ENCODE peak calls at places on chromosomes 2 and 18, in eight cellular contexts. One of them, this sample, is unnamed.

GRCh38 chr2:18546586-18546985 is 13.9 kb downstream of the RDH14 start:
- DNase-seq in effector CD4-positive, alpha-beta T cell: no peak
- DNase-seq in stimulated activated CD4-positive, alpha-beta T cell treated with anti-CD3 and anti-CD28 coated beads, Interleukin-12 subunit alpha, Interleukin-12 subunit beta, amount 100 ng/mL, for 4 hours: no peak
- DNase-seq in MM.1S: peak
- DNase-seq in CD4-positive, alpha-beta T cell: no peak
- DNase-seq in HEK293T: no peak
- DNase-seq in keratinocyte: no peak
- DNase-seq in NCI-H1105 treated with DMSO at 0.1 percent for 48 hours: no peak
- DNase-seq in this sample: no peak

GRCh38 chr2:12244070-12244469 is 472.7 kb upstream of the TRIB2 start:
- DNase-seq in stimulated activated CD4-positive, alpha-beta T cell treated with anti-CD3 and anti-CD28 coated beads, Interleukin-12 subunit alpha, Interleukin-12 subunit beta, amount 100 ng/mL, for 4 hours: no peak
- DNase-seq in NCI-H1105 treated with DMSO at 0.1 percent for 48 hours: no peak
- DNase-seq in HEK293T: no peak
- DNase-seq in MM.1S: no peak
- DNase-seq in effector CD4-positive, alpha-beta T cell: no peak
- DNase-seq in CD4-positive, alpha-beta T cell: no peak
- DNase-seq in keratinocyte: no peak
- DNase-seq in this sample: no peak

GRCh38 chr18:47294801-47295200 is 43.3 kb upstream of the SKOR2 start:
- DNase-seq in HEK293T: no peak
- DNase-seq in CD4-positive, alpha-beta T cell: no peak
- DNase-seq in MM.1S: no peak
- DNase-seq in NCI-H1105 treated with DMSO at 0.1 percent for 48 hours: no peak
- DNase-seq in keratinocyte: no peak
- DNase-seq in stimulated activated CD4-positive, alpha-beta T cell treated with anti-CD3 and anti-CD28 coated beads, Interleukin-12 subunit alpha, Interleukin-12 subunit beta, amount 100 ng/mL, for 4 hours: no peak
- DNase-seq in effector CD4-positive, alpha-beta T cell: no peak
- DNase-seq in this sample: no peak

GRCh38 chr2:65370387-65371093 is 61.9 kb downstream of the SPRED2 start:
- DNase-seq in CD4-positive, alpha-beta T cell: no peak
- DNase-seq in NCI-H1105 treated with DMSO at 0.1 percent for 48 hours: no peak
- DNase-seq in effector CD4-positive, alpha-beta T cell: no peak
- DNase-seq in keratinocyte: no peak
- DNase-seq in HEK293T: no peak
- DNase-seq in stimulated activated CD4-positive, alpha-beta T cell treated with anti-CD3 and anti-CD28 coated beads, Interleukin-12 subunit alpha, Interleukin-12 subunit beta, amount 100 ng/mL, for 4 hours: no peak
- DNase-seq in MM.1S: no peak
- DNase-seq in this sample: no peak

GRCh38 chr2:126720031-126720368 is 64.0 kb downstream of the GYPC start:
- DNase-seq in MM.1S: no peak
- DNase-seq in keratinocyte: no peak
- DNase-seq in effector CD4-positive, alpha-beta T cell: no peak
- DNase-seq in CD4-positive, alpha-beta T cell: no peak
- DNase-seq in stimulated activated CD4-positive, alpha-beta T cell treated with anti-CD3 and anti-CD28 coated beads, Interleukin-12 subunit alpha, Interleukin-12 subunit beta, amount 100 ng/mL, for 4 hours: no peak
- DNase-seq in NCI-H1105 treated with DMSO at 0.1 percent for 48 hours: no peak
- DNase-seq in HEK293T: no peak
- DNase-seq in this sample: no peak

GRCh38 chr2:120365236-120365793 is 19.4 kb downstream of the INHBB start:
- DNase-seq in keratinocyte: no peak
- DNase-seq in MM.1S: no peak
- DNase-seq in HEK293T: no peak
- DNase-seq in NCI-H1105 treated with DMSO at 0.1 percent for 48 hours: no peak
- DNase-seq in CD4-positive, alpha-beta T cell: no peak
- DNase-seq in effector CD4-positive, alpha-beta T cell: no peak
- DNase-seq in stimulated activated CD4-positive, alpha-beta T cell treated with anti-CD3 and anti-CD28 coated beads, Interleukin-12 subunit alpha, Interleukin-12 subunit beta, amount 100 ng/mL, for 4 hours: no peak
- DNase-seq in this sample: no peak

GRCh38 chr2:53865264-53865663 is 5.5 kb upstream of the GPR75 start:
- DNase-seq in CD4-positive, alpha-beta T cell: no peak
- DNase-seq in keratinocyte: peak
- DNase-seq in stimulated activated CD4-positive, alpha-beta T cell treated with anti-CD3 and anti-CD28 coated beads, Interleukin-12 subunit alpha, Interleukin-12 subunit beta, amount 100 ng/mL, for 4 hours: no peak
- DNase-seq in effector CD4-positive, alpha-beta T cell: no peak
- DNase-seq in HEK293T: no peak
- DNase-seq in MM.1S: no peak
- DNase-seq in NCI-H1105 treated with DMSO at 0.1 percent for 48 hours: no peak
- DNase-seq in this sample: no peak

GRCh38 chr18:28114472-28114871 is 62.5 kb downstream of the CDH2 start:
- DNase-seq in effector CD4-positive, alpha-beta T cell: no peak
- DNase-seq in CD4-positive, alpha-beta T cell: no peak
- DNase-seq in stimulated activated CD4-positive, alpha-beta T cell treated with anti-CD3 and anti-CD28 coated beads, Interleukin-12 subunit alpha, Interleukin-12 subunit beta, amount 100 ng/mL, for 4 hours: no peak
- DNase-seq in NCI-H1105 treated with DMSO at 0.1 percent for 48 hours: no peak
- DNase-seq in MM.1S: no peak
- DNase-seq in HEK293T: no peak
- DNase-seq in keratinocyte: peak
- DNase-seq in this sample: no peak

GRCh38 chr2:70029814-70030409 is 57.4 kb upstream of the PCBP1 start:
- DNase-seq in MM.1S: peak
- DNase-seq in NCI-H1105 treated with DMSO at 0.1 percent for 48 hours: no peak
- DNase-seq in keratinocyte: no peak
- DNase-seq in HEK293T: peak
- DNase-seq in CD4-positive, alpha-beta T cell: no peak
- DNase-seq in stimulated activated CD4-positive, alpha-beta T cell treated with anti-CD3 and anti-CD28 coated beads, Interleukin-12 subunit alpha, Interleukin-12 subunit beta, amount 100 ng/mL, for 4 hours: no peak
- DNase-seq in effector CD4-positive, alpha-beta T cell: no peak
- DNase-seq in this sample: no peak

GRCh38 chr2:210531482-210531881 is 24.9 kb upstream of the CPS1 start:
- DNase-seq in stimulated activated CD4-positive, alpha-beta T cell treated with anti-CD3 and anti-CD28 coated beads, Interleukin-12 subunit alpha, Interleukin-12 subunit beta, amount 100 ng/mL, for 4 hours: no peak
- DNase-seq in NCI-H1105 treated with DMSO at 0.1 percent for 48 hours: no peak
- DNase-seq in effector CD4-positive, alpha-beta T cell: no peak
- DNase-seq in HEK293T: no peak
- DNase-seq in MM.1S: no peak
- DNase-seq in CD4-positive, alpha-beta T cell: no peak
- DNase-seq in keratinocyte: no peak
- DNase-seq in this sample: no peak

GRCh38 chr2:237456200-237456731 is 30.8 kb upstream of the MLPH start:
- DNase-seq in keratinocyte: no peak
- DNase-seq in HEK293T: no peak
- DNase-seq in stimulated activated CD4-positive, alpha-beta T cell treated with anti-CD3 and anti-CD28 coated beads, Interleukin-12 subunit alpha, Interleukin-12 subunit beta, amount 100 ng/mL, for 4 hours: no peak
- DNase-seq in NCI-H1105 treated with DMSO at 0.1 percent for 48 hours: no peak
- DNase-seq in CD4-positive, alpha-beta T cell: no peak
- DNase-seq in MM.1S: no peak
- DNase-seq in effector CD4-positive, alpha-beta T cell: no peak
- DNase-seq in this sample: no peak

GRCh38 chr2:12120281-12121150 is 374.1 kb downstream of the LPIN1 start:
- DNase-seq in CD4-positive, alpha-beta T cell: no peak
- DNase-seq in stimulated activated CD4-positive, alpha-beta T cell treated with anti-CD3 and anti-CD28 coated beads, Interleukin-12 subunit alpha, Interleukin-12 subunit beta, amount 100 ng/mL, for 4 hours: no peak
- DNase-seq in MM.1S: no peak
- DNase-seq in keratinocyte: no peak
- DNase-seq in effector CD4-positive, alpha-beta T cell: no peak
- DNase-seq in HEK293T: no peak
- DNase-seq in NCI-H1105 treated with DMSO at 0.1 percent for 48 hours: no peak
- DNase-seq in this sample: no peak

GRCh38 chr2:11203480-11203879 is 48.2 kb downstream of the SLC66A3 start:
- DNase-seq in NCI-H1105 treated with DMSO at 0.1 percent for 48 hours: no peak
- DNase-seq in CD4-positive, alpha-beta T cell: no peak
- DNase-seq in MM.1S: no peak
- DNase-seq in keratinocyte: no peak
- DNase-seq in HEK293T: no peak
- DNase-seq in stimulated activated CD4-positive, alpha-beta T cell treated with anti-CD3 and anti-CD28 coated beads, Interleukin-12 subunit alpha, Interleukin-12 subunit beta, amount 100 ng/mL, for 4 hours: no peak
- DNase-seq in effector CD4-positive, alpha-beta T cell: no peak
- DNase-seq in this sample: no peak

GRCh38 chr2:38581193-38582147 is 21.3 kb downstream of the HNRNPLL start:
- DNase-seq in HEK293T: peak
- DNase-seq in MM.1S: peak
- DNase-seq in effector CD4-positive, alpha-beta T cell: peak
- DNase-seq in keratinocyte: peak
- DNase-seq in stimulated activated CD4-positive, alpha-beta T cell treated with anti-CD3 and anti-CD28 coated beads, Interleukin-12 subunit alpha, Interleukin-12 subunit beta, amount 100 ng/mL, for 4 hours: no peak
- DNase-seq in NCI-H1105 treated with DMSO at 0.1 percent for 48 hours: peak
- DNase-seq in CD4-positive, alpha-beta T cell: no peak
- DNase-seq in this sample: no peak

GRCh38 chr2:23286765-23287155 is 98.2 kb upstream of the KLHL29 start:
- DNase-seq in NCI-H1105 treated with DMSO at 0.1 percent for 48 hours: no peak
- DNase-seq in stimulated activated CD4-positive, alpha-beta T cell treated with anti-CD3 and anti-CD28 coated beads, Interleukin-12 subunit alpha, Interleukin-12 subunit beta, amount 100 ng/mL, for 4 hours: no peak
- DNase-seq in MM.1S: no peak
- DNase-seq in effector CD4-positive, alpha-beta T cell: no peak
- DNase-seq in CD4-positive, alpha-beta T cell: no peak
- DNase-seq in keratinocyte: no peak
- DNase-seq in HEK293T: no peak
- DNase-seq in this sample: no peak

GRCh38 chr2:2464095-2464494 is 133.0 kb upstream of the MYT1L start:
- DNase-seq in CD4-positive, alpha-beta T cell: no peak
- DNase-seq in effector CD4-positive, alpha-beta T cell: no peak
- DNase-seq in HEK293T: peak
- DNase-seq in NCI-H1105 treated with DMSO at 0.1 percent for 48 hours: no peak
- DNase-seq in keratinocyte: no peak
- DNase-seq in stimulated activated CD4-positive, alpha-beta T cell treated with anti-CD3 and anti-CD28 coated beads, Interleukin-12 subunit alpha, Interleukin-12 subunit beta, amount 100 ng/mL, for 4 hours: no peak
- DNase-seq in MM.1S: no peak
- DNase-seq in this sample: no peak

GRCh38 chr2:14451312-14451711 is 181.2 kb upstream of the LRATD1 start:
- DNase-seq in MM.1S: no peak
- DNase-seq in HEK293T: no peak
- DNase-seq in effector CD4-positive, alpha-beta T cell: no peak
- DNase-seq in keratinocyte: no peak
- DNase-seq in NCI-H1105 treated with DMSO at 0.1 percent for 48 hours: no peak
- DNase-seq in CD4-positive, alpha-beta T cell: no peak
- DNase-seq in stimulated activated CD4-positive, alpha-beta T cell treated with anti-CD3 and anti-CD28 coated beads, Interleukin-12 subunit alpha, Interleukin-12 subunit beta, amount 100 ng/mL, for 4 hours: no peak
- DNase-seq in this sample: no peak

GRCh38 chr2:220029013-220029412 is 401.6 kb downstream of the SLC4A3 start:
- DNase-seq in keratinocyte: no peak
- DNase-seq in effector CD4-positive, alpha-beta T cell: no peak
- DNase-seq in NCI-H1105 treated with DMSO at 0.1 percent for 48 hours: no peak
- DNase-seq in stimulated activated CD4-positive, alpha-beta T cell treated with anti-CD3 and anti-CD28 coated beads, Interleukin-12 subunit alpha, Interleukin-12 subunit beta, amount 100 ng/mL, for 4 hours: no peak
- DNase-seq in CD4-positive, alpha-beta T cell: no peak
- DNase-seq in HEK293T: no peak
- DNase-seq in MM.1S: no peak
- DNase-seq in this sample: no peak

GRCh38 chr18:10139783-10140410 is 226.1 kb downstream of the VAPA start:
- DNase-seq in CD4-positive, alpha-beta T cell: no peak
- DNase-seq in MM.1S: no peak
- DNase-seq in NCI-H1105 treated with DMSO at 0.1 percent for 48 hours: no peak
- DNase-seq in HEK293T: no peak
- DNase-seq in effector CD4-positive, alpha-beta T cell: no peak
- DNase-seq in stimulated activated CD4-positive, alpha-beta T cell treated with anti-CD3 and anti-CD28 coated beads, Interleukin-12 subunit alpha, Interleukin-12 subunit beta, amount 100 ng/mL, for 4 hours: no peak
- DNase-seq in keratinocyte: no peak
- DNase-seq in this sample: no peak

GRCh38 chr2:107545066-107545465 is 281.6 kb upstream of the RGPD4 start:
- DNase-seq in HEK293T: no peak
- DNase-seq in keratinocyte: no peak
- DNase-seq in effector CD4-positive, alpha-beta T cell: no peak
- DNase-seq in NCI-H1105 treated with DMSO at 0.1 percent for 48 hours: no peak
- DNase-seq in stimulated activated CD4-positive, alpha-beta T cell treated with anti-CD3 and anti-CD28 coated beads, Interleukin-12 subunit alpha, Interleukin-12 subunit beta, amount 100 ng/mL, for 4 hours: no peak
- DNase-seq in CD4-positive, alpha-beta T cell: no peak
- DNase-seq in MM.1S: no peak
- DNase-seq in this sample: no peak

GRCh38 chr2:241943961-241944575 is 74.5 kb downstream of the RTP5 start:
- DNase-seq in effector CD4-positive, alpha-beta T cell: no peak
- DNase-seq in stimulated activated CD4-positive, alpha-beta T cell treated with anti-CD3 and anti-CD28 coated beads, Interleukin-12 subunit alpha, Interleukin-12 subunit beta, amount 100 ng/mL, for 4 hours: no peak
- DNase-seq in keratinocyte: no peak
- DNase-seq in NCI-H1105 treated with DMSO at 0.1 percent for 48 hours: no peak
- DNase-seq in MM.1S: no peak
- DNase-seq in CD4-positive, alpha-beta T cell: no peak
- DNase-seq in HEK293T: no peak
- DNase-seq in this sample: no peak

GRCh38 chr2:241112592-241112991 is 10.5 kb upstream of the MTERF4 start:
- DNase-seq in CD4-positive, alpha-beta T cell: no peak
- DNase-seq in stimulated activated CD4-positive, alpha-beta T cell treated with anti-CD3 and anti-CD28 coated beads, Interleukin-12 subunit alpha, Interleukin-12 subunit beta, amount 100 ng/mL, for 4 hours: no peak
- DNase-seq in HEK293T: no peak
- DNase-seq in NCI-H1105 treated with DMSO at 0.1 percent for 48 hours: no peak
- DNase-seq in effector CD4-positive, alpha-beta T cell: peak
- DNase-seq in keratinocyte: no peak
- DNase-seq in MM.1S: no peak
- DNase-seq in this sample: no peak

GRCh38 chr2:242020196-242021004 is 150.9 kb downstream of the RTP5 start:
- DNase-seq in stimulated activated CD4-positive, alpha-beta T cell treated with anti-CD3 and anti-CD28 coated beads, Interleukin-12 subunit alpha, Interleukin-12 subunit beta, amount 100 ng/mL, for 4 hours: no peak
- DNase-seq in CD4-positive, alpha-beta T cell: no peak
- DNase-seq in effector CD4-positive, alpha-beta T cell: no peak
- DNase-seq in keratinocyte: no peak
- DNase-seq in NCI-H1105 treated with DMSO at 0.1 percent for 48 hours: no peak
- DNase-seq in MM.1S: no peak
- DNase-seq in HEK293T: no peak
- DNase-seq in this sample: no peak

GRCh38 chr2:1747065-1747941 is 3.0 kb upstream of the PXDN start:
- DNase-seq in HEK293T: no peak
- DNase-seq in NCI-H1105 treated with DMSO at 0.1 percent for 48 hours: no peak
- DNase-seq in keratinocyte: no peak
- DNase-seq in stimulated activated CD4-positive, alpha-beta T cell treated with anti-CD3 and anti-CD28 coated beads, Interleukin-12 subunit alpha, Interleukin-12 subunit beta, amount 100 ng/mL, for 4 hours: no peak
- DNase-seq in effector CD4-positive, alpha-beta T cell: no peak
- DNase-seq in CD4-positive, alpha-beta T cell: no peak
- DNase-seq in MM.1S: no peak
- DNase-seq in this sample: no peak

GRCh38 chr2:23383087-23383486 is 1.9 kb upstream of the KLHL29 start:
- DNase-seq in HEK293T: no peak
- DNase-seq in effector CD4-positive, alpha-beta T cell: no peak
- DNase-seq in keratinocyte: no peak
- DNase-seq in stimulated activated CD4-positive, alpha-beta T cell treated with anti-CD3 and anti-CD28 coated beads, Interleukin-12 subunit alpha, Interleukin-12 subunit beta, amount 100 ng/mL, for 4 hours: no peak
- DNase-seq in MM.1S: no peak
- DNase-seq in NCI-H1105 treated with DMSO at 0.1 percent for 48 hours: no peak
- DNase-seq in CD4-positive, alpha-beta T cell: no peak
- DNase-seq in this sample: no peak

GRCh38 chr2:21042958-21043743 is 722 bp downstream of the APOB start:
- DNase-seq in stimulated activated CD4-positive, alpha-beta T cell treated with anti-CD3 and anti-CD28 coated beads, Interleukin-12 subunit alpha, Interleukin-12 subunit beta, amount 100 ng/mL, for 4 hours: peak
- DNase-seq in CD4-positive, alpha-beta T cell: peak
- DNase-seq in NCI-H1105 treated with DMSO at 0.1 percent for 48 hours: peak
- DNase-seq in keratinocyte: no peak
- DNase-seq in effector CD4-positive, alpha-beta T cell: peak
- DNase-seq in HEK293T: peak
- DNase-seq in MM.1S: peak
- DNase-seq in this sample: peak

GRCh38 chr18:57881818-57882413 is 78.8 kb upstream of the ATP8B1 start:
- DNase-seq in MM.1S: peak
- DNase-seq in stimulated activated CD4-positive, alpha-beta T cell treated with anti-CD3 and anti-CD28 coated beads, Interleukin-12 subunit alpha, Interleukin-12 subunit beta, amount 100 ng/mL, for 4 hours: peak
- DNase-seq in keratinocyte: no peak
- DNase-seq in HEK293T: peak
- DNase-seq in NCI-H1105 treated with DMSO at 0.1 percent for 48 hours: peak
- DNase-seq in effector CD4-positive, alpha-beta T cell: peak
- DNase-seq in CD4-positive, alpha-beta T cell: peak
- DNase-seq in this sample: no peak

GRCh38 chr2:9380702-9381628 is 42.4 kb downstream of the ITGB1BP1 start:
- DNase-seq in CD4-positive, alpha-beta T cell: no peak
- DNase-seq in keratinocyte: no peak
- DNase-seq in MM.1S: no peak
- DNase-seq in HEK293T: no peak
- DNase-seq in NCI-H1105 treated with DMSO at 0.1 percent for 48 hours: no peak
- DNase-seq in effector CD4-positive, alpha-beta T cell: no peak
- DNase-seq in stimulated activated CD4-positive, alpha-beta T cell treated with anti-CD3 and anti-CD28 coated beads, Interleukin-12 subunit alpha, Interleukin-12 subunit beta, amount 100 ng/mL, for 4 hours: no peak
- DNase-seq in this sample: no peak

GRCh38 chr2:32732912-32733472 is 105.1 kb downstream of the TTC27 start:
- DNase-seq in MM.1S: no peak
- DNase-seq in CD4-positive, alpha-beta T cell: no peak
- DNase-seq in keratinocyte: no peak
- DNase-seq in effector CD4-positive, alpha-beta T cell: no peak
- DNase-seq in stimulated activated CD4-positive, alpha-beta T cell treated with anti-CD3 and anti-CD28 coated beads, Interleukin-12 subunit alpha, Interleukin-12 subunit beta, amount 100 ng/mL, for 4 hours: no peak
- DNase-seq in HEK293T: no peak
- DNase-seq in NCI-H1105 treated with DMSO at 0.1 percent for 48 hours: no peak
- DNase-seq in this sample: no peak

This sample was measured in GM12892.